ENCODE peak calls at places on chromosomes 6 and 20, in seven cellular contexts. P is SK-N-SH, G is GM12892, C is H1, D is HepG2, I is K562, M is GM12878. A is an unnamed sample.

GRCh38 chr6:121999458-122000065 is 399.9 kb upstream of the HSF2 start:
- DNase-seq in P (no peak), G (no peak), M (no peak), I (no peak), C (no peak), D (no peak), A (no peak)

GRCh38 chr6:88374556-88374955 is 208.4 kb upstream of the CNR1 start:
- DNase-seq in D (no peak), M (no peak), P (no peak), I (no peak), C (no peak), G (no peak), A (no peak)

GRCh38 chr6:158519354-158519753 is 40.5 kb upstream of the TMEM181 start:
- DNase-seq in I (no peak), G (no peak), M (no peak), P (no peak), C (no peak), D (no peak), A (no peak)

GRCh38 chr6:35280903-35281302 is 16.7 kb upstream of the DEF6 start:
- DNase-seq in D (no peak), M (no peak), G (no peak), C (no peak), P (no peak), I (no peak), A (no peak)

GRCh38 chr6:96562886-96563285 is at the start of gene FHL5:
- DNase-seq in D (no peak), P (no peak), G (no peak), M (no peak), I (no peak), C (no peak), A (no peak)

GRCh38 chr20:60057866-60058807 is 99.9 kb downstream of the CDH26 start:
- DNase-seq in D (no peak), M (no peak), G (no peak), I (no peak), C (peak; percentile 61), P (no peak), A (no peak)

GRCh38 chr6:133291671-133292070 is 50.5 kb downstream of the EYA4 start:
- DNase-seq in G (no peak), M (no peak), C (no peak), D (no peak), P (no peak), I (no peak), A (no peak)

GRCh38 chr20:44598413-44599290 is 16.3 kb downstream of the PKIG start:
- DNase-seq in D (no peak), M (no peak), P (peak; percentile 41), I (no peak), C (no peak), G (no peak), A (no peak)

GRCh38 chr20:63132715-63133471 is 83.0 kb downstream of the YTHDF1 start:
- DNase-seq in M (no peak), I (no peak), D (no peak), G (no peak), C (no peak), P (no peak), A (no peak)

GRCh38 chr6:109743739-109744138 is 52.6 kb downstream of the FIG4 start:
- DNase-seq in P (no peak), I (no peak), D (no peak), M (no peak), C (no peak), G (no peak), A (no peak)

GRCh38 chr20:10430704-10431103 is 3.3 kb downstream of the MKKS start:
- DNase-seq in M (no peak), P (no peak), I (no peak), D (no peak), C (no peak), G (no peak), A (no peak)

GRCh38 chr6:131954099-131954774 is 3.1 kb upstream of the CCN2 start:
- DNase-seq in D (no peak), C (no peak), G (no peak), I (no peak), M (no peak), P (no peak), A (no peak)

GRCh38 chr6:168319279-168320051 is at the start of gene DACT2:
- DNase-seq in I (no peak), G (no peak), P (peak; percentile 82), D (no peak), M (no peak), C (no peak), A (no peak)

GRCh38 chr6:14550410-14550809 is 432.8 kb downstream of the CD83 start:
- DNase-seq in D (no peak), G (no peak), C (no peak), P (no peak), M (no peak), I (no peak), A (no peak)

GRCh38 chr6:72952808-72953630 is 272.3 kb downstream of the KHDC1L start:
- DNase-seq in I (no peak), D (no peak), G (no peak), P (no peak), C (no peak), M (no peak), A (no peak)

DNA sequence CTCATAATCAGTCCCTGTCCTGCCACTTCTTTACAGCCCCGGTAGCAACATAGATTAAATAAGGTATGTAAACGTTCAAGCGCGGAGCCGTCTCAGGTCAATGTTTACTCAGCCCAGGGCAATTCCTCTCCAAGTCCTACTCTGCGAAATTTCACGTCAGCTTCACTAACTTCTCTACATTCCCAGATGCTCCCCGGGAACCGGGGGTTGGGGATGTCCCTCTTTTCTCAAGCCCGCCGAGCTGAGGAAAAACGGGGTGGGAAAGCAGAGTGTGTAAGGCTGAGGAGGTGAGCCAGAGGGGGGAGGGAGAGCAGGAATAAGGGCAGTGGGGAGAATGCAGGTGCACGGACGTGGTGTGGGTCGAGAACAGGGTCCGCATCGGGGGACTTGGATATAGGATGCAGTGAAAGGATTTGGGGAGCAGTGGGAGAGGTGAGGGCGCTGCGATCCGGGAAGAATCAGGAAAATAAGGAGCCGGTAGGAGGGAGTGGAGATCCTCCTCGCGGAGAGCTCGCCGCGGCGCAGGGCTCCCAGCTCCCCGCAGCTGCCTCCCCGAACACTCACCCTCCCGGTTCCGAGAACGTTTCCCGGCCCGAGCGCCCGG is 469 bp upstream of the TP53INP2 start:
- DNase-seq in P (peak; percentile 60), M (no peak), G (no peak), D (peak; percentile 81), C (no peak), I (peak; percentile 37), A (no peak)
- TF ChIP-seq TAF1 in P (no peak), M (no peak), G (no peak), D (no peak), C (no peak), I (no peak), A (no peak)

GRCh38 chr6:101730954-101731353 is 337.4 kb downstream of the GRIK2 start:
- DNase-seq in G (no peak), C (no peak), I (no peak), D (no peak), M (no peak), P (no peak), A (no peak)
- TF ChIP-seq TAF1 in G (no peak), C (no peak), I (no peak), D (no peak), M (no peak), P (no peak), A (no peak)

DNA sequence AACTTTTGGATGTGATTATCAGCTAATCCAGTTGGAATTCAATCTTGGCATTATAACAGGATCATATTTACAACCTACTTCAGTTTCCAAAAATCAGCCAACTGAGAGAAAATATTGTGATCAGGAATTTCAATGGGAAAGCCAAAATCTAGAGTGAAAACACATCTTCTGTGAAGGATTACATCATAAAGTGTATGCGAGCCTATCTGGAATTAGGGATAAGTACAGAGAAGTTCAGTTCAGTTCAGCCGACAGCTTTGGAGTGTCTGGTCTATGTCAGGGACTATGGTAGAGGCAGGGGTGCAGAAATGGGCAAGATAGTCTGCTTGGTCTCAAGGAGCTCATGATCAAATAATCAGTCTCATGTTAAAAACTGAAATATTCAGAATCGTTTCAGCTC is 12.3 kb upstream of the PRIM2 start:
- DNase-seq in P (no peak), C (no peak), I (no peak), G (no peak), D (no peak), M (no peak), A (no peak)
- TF ChIP-seq TAF1 in P (no peak), C (no peak), I (no peak), G (no peak), D (no peak), M (no peak), A (no peak)

GRCh38 chr6:75124983-75125382 is 80.9 kb downstream of the COL12A1 start:
- DNase-seq in G (no peak), I (no peak), D (no peak), M (no peak), C (no peak), P (no peak), A (no peak)

GRCh38 chr6:75124085-75124484 is 81.8 kb downstream of the COL12A1 start:
- DNase-seq in M (no peak), G (no peak), D (no peak), P (no peak), C (no peak), I (no peak), A (no peak)

GRCh38 chr6:75126518-75126917 is 79.3 kb downstream of the COL12A1 start:
- DNase-seq in C (no peak), I (no peak), M (no peak), G (no peak), P (no peak), D (no peak), A (no peak)

GRCh38 chr6:75130784-75131183 is 75.1 kb downstream of the COL12A1 start:
- DNase-seq in I (no peak), C (no peak), P (no peak), M (no peak), G (no peak), D (no peak), A (no peak)

GRCh38 chr6:75128881-75129570 is 76.8 kb downstream of the COL12A1 start:
- DNase-seq in C (no peak), M (no peak), P (no peak), D (no peak), I (no peak), G (no peak), A (no peak)
- TF ChIP-seq TAF1 in C (no peak), M (no peak), P (no peak), D (no peak), I (no peak), G (no peak), A (no peak)

GRCh38 chr6:84897874-84898635 is 133.7 kb upstream of the TBX18 start:
- DNase-seq in I (no peak), P (no peak), M (no peak), D (no peak), G (no peak), C (no peak), A (no peak)
- TF ChIP-seq TAF1 in I (no peak), P (no peak), M (no peak), D (no peak), G (no peak), C (no peak), A (no peak)